ENCODE peak calls at places on chromosomes 11 and 22, in six cellular contexts. One of them, this sample, is unnamed.

GRCh38 chr11:70244698-70245097 is 25.8 kb upstream of the PPFIA1 start:
- DNase-seq in stomach: no peak
- DNase-seq in fibroblast of lung: peak; percentile 68
- DNase-seq in IMR-90: peak; percentile 98
- DNase-seq in HCT116: no peak
- DNase-seq in body of pancreas: peak; percentile 8
- DNase-seq in this sample: no peak

GRCh38 chr22:30250713-30251267 is 4.2 kb upstream of the LIF start:
- DNase-seq in stomach: peak; percentile 38
- DNase-seq in fibroblast of lung: no peak
- DNase-seq in IMR-90: peak; percentile 86
- DNase-seq in HCT116: no peak
- DNase-seq in body of pancreas: peak; percentile 67
- DNase-seq in this sample: no peak

GRCh38 chr22:46292727-46293126 is 3.9 kb upstream of the GTSE1 start:
- DNase-seq in stomach: no peak
- DNase-seq in fibroblast of lung: no peak
- DNase-seq in IMR-90: no peak
- DNase-seq in HCT116: no peak
- DNase-seq in body of pancreas: peak; percentile 18
- DNase-seq in this sample: no peak

GRCh38 chr11:10398525-10398924 is 56.5 kb upstream of the AMPD3 start:
- DNase-seq in stomach: no peak
- DNase-seq in fibroblast of lung: no peak
- DNase-seq in IMR-90: no peak
- DNase-seq in HCT116: no peak
- DNase-seq in body of pancreas: peak; percentile 53
- DNase-seq in this sample: no peak

GRCh38 chr11:107706531-107706930 is 5.3 kb downstream of the SLN start:
- DNase-seq in stomach: no peak
- DNase-seq in fibroblast of lung: no peak
- DNase-seq in IMR-90: no peak
- DNase-seq in HCT116: no peak
- DNase-seq in body of pancreas: no peak
- DNase-seq in this sample: no peak

GRCh38 chr11:102703826-102704493 is 1.6 kb downstream of the MMP27 start:
- DNase-seq in stomach: no peak
- DNase-seq in fibroblast of lung: no peak
- DNase-seq in IMR-90: no peak
- DNase-seq in HCT116: no peak
- DNase-seq in body of pancreas: no peak
- DNase-seq in this sample: no peak

GRCh38 chr11:6625832-6626420 is 6.7 kb upstream of the TPP1 start:
- DNase-seq in stomach: no peak
- DNase-seq in fibroblast of lung: no peak
- DNase-seq in IMR-90: no peak
- DNase-seq in HCT116: no peak
- DNase-seq in body of pancreas: no peak
- DNase-seq in this sample: no peak

GRCh38 chr11:115576606-115577005 is 72.4 kb upstream of the CADM1 start:
- DNase-seq in stomach: no peak
- DNase-seq in fibroblast of lung: no peak
- DNase-seq in IMR-90: no peak
- DNase-seq in HCT116: no peak
- DNase-seq in body of pancreas: no peak
- DNase-seq in this sample: no peak

GRCh38 chr11:67353317-67354313 is at the start of gene POLD4:
- DNase-seq in stomach: peak; percentile 99
- DNase-seq in fibroblast of lung: peak; percentile 93
- DNase-seq in IMR-90: peak; percentile 92
- DNase-seq in HCT116: no peak
- DNase-seq in body of pancreas: peak; percentile 99
- DNase-seq in this sample: peak; percentile 100

GRCh38 chr11:88179141-88179540 is 3.9 kb upstream of the RAB38 start:
- DNase-seq in stomach: no peak
- DNase-seq in fibroblast of lung: no peak
- DNase-seq in IMR-90: peak; percentile 61
- DNase-seq in HCT116: no peak
- DNase-seq in body of pancreas: no peak
- DNase-seq in this sample: no peak

GRCh38 chr11:10355257-10355661 is 50.4 kb downstream of the ADM start:
- DNase-seq in stomach: no peak
- DNase-seq in fibroblast of lung: peak; percentile 63
- DNase-seq in IMR-90: no peak
- DNase-seq in HCT116: no peak
- DNase-seq in body of pancreas: no peak
- DNase-seq in this sample: no peak

GRCh38 chr11:443542-444199 is 1.9 kb upstream of the ANO9 start:
- DNase-seq in stomach: no peak
- DNase-seq in fibroblast of lung: peak; percentile 30
- DNase-seq in IMR-90: peak; percentile 12
- DNase-seq in HCT116: no peak
- DNase-seq in body of pancreas: no peak
- DNase-seq in this sample: no peak

GRCh38 chr11:123405123-123405592 is 24.9 kb upstream of the GRAMD1B start:
- DNase-seq in stomach: no peak
- DNase-seq in fibroblast of lung: peak; percentile 8
- DNase-seq in IMR-90: no peak
- DNase-seq in HCT116: no peak
- DNase-seq in body of pancreas: no peak
- DNase-seq in this sample: no peak

GRCh38 chr11:107927559-107927958 is 689 bp upstream of the RAB39A start:
- DNase-seq in stomach: no peak
- DNase-seq in fibroblast of lung: no peak
- DNase-seq in IMR-90: no peak
- DNase-seq in HCT116: no peak
- DNase-seq in body of pancreas: no peak
- DNase-seq in this sample: no peak

GRCh38 chr22:39120983-39121382 is 23.9 kb downstream of the APOBEC3H start:
- DNase-seq in stomach: no peak
- DNase-seq in fibroblast of lung: no peak
- DNase-seq in IMR-90: no peak
- DNase-seq in HCT116: no peak
- DNase-seq in body of pancreas: no peak
- DNase-seq in this sample: no peak

GRCh38 chr11:124778281-124778680 is 16.2 kb upstream of the ESAM start:
- DNase-seq in stomach: no peak
- DNase-seq in fibroblast of lung: no peak
- DNase-seq in IMR-90: no peak
- DNase-seq in HCT116: peak; percentile 8
- DNase-seq in body of pancreas: no peak
- DNase-seq in this sample: no peak

GRCh38 chr11:117188620-117189081 is 10.1 kb downstream of the SIDT2 start:
- DNase-seq in stomach: peak; percentile 20
- DNase-seq in fibroblast of lung: no peak
- DNase-seq in IMR-90: no peak
- DNase-seq in HCT116: no peak
- DNase-seq in body of pancreas: peak; percentile 11
- DNase-seq in this sample: peak; percentile 37

GRCh38 chr11:83554896-83555295 is 268.7 kb upstream of the CCDC90B start:
- DNase-seq in stomach: no peak
- DNase-seq in fibroblast of lung: no peak
- DNase-seq in IMR-90: no peak
- DNase-seq in HCT116: no peak
- DNase-seq in body of pancreas: no peak
- DNase-seq in this sample: no peak

GRCh38 chr11:43523632-43524031 is 156.9 kb upstream of the HSD17B12 start:
- DNase-seq in stomach: no peak
- DNase-seq in fibroblast of lung: no peak
- DNase-seq in IMR-90: no peak
- DNase-seq in HCT116: no peak
- DNase-seq in body of pancreas: no peak
- DNase-seq in this sample: no peak

GRCh38 chr11:47467372-47467771 is 18.4 kb upstream of the RAPSN start:
- DNase-seq in stomach: peak; percentile 54
- DNase-seq in fibroblast of lung: no peak
- DNase-seq in IMR-90: no peak
- DNase-seq in HCT116: no peak
- DNase-seq in body of pancreas: peak; percentile 50
- DNase-seq in this sample: no peak

GRCh38 chr11:8384199-8384821 is 120.6 kb upstream of the LMO1 start:
- DNase-seq in stomach: peak; percentile 61
- DNase-seq in fibroblast of lung: peak; percentile 42
- DNase-seq in IMR-90: no peak
- DNase-seq in HCT116: no peak
- DNase-seq in body of pancreas: peak; percentile 57
- DNase-seq in this sample: peak; percentile 25

GRCh38 chr11:125341676-125342075 is 154.4 kb downstream of the FEZ1 start:
- DNase-seq in stomach: no peak
- DNase-seq in fibroblast of lung: no peak
- DNase-seq in IMR-90: no peak
- DNase-seq in HCT116: no peak
- DNase-seq in body of pancreas: no peak
- DNase-seq in this sample: peak; percentile 30

GRCh38 chr11:107011977-107012376 is 6.3 kb downstream of the GUCY1A2 start:
- DNase-seq in stomach: no peak
- DNase-seq in fibroblast of lung: peak; percentile 54
- DNase-seq in IMR-90: no peak
- DNase-seq in HCT116: no peak
- DNase-seq in body of pancreas: no peak
- DNase-seq in this sample: no peak

GRCh38 chr11:14977481-14977880 is 5.3 kb upstream of the CALCA start:
- DNase-seq in stomach: no peak
- DNase-seq in fibroblast of lung: no peak
- DNase-seq in IMR-90: no peak
- DNase-seq in HCT116: no peak
- DNase-seq in body of pancreas: no peak
- DNase-seq in this sample: no peak

GRCh38 chr22:24506802-24507438 is 11.8 kb downstream of the UPB1 start:
- DNase-seq in stomach: no peak
- DNase-seq in fibroblast of lung: peak; percentile 20
- DNase-seq in IMR-90: peak; percentile 45
- DNase-seq in HCT116: no peak
- DNase-seq in body of pancreas: no peak
- DNase-seq in this sample: no peak

GRCh38 chr11:88399171-88399570 is 61.6 kb upstream of the CTSC start:
- DNase-seq in stomach: no peak
- DNase-seq in fibroblast of lung: no peak
- DNase-seq in IMR-90: no peak
- DNase-seq in HCT116: no peak
- DNase-seq in body of pancreas: no peak
- DNase-seq in this sample: no peak

GRCh38 chr11:64531906-64532312 is 59.1 kb upstream of the SLC22A12 start:
- DNase-seq in stomach: no peak
- DNase-seq in fibroblast of lung: no peak
- DNase-seq in IMR-90: no peak
- DNase-seq in HCT116: no peak
- DNase-seq in body of pancreas: no peak
- DNase-seq in this sample: peak; percentile 32

DNA sequence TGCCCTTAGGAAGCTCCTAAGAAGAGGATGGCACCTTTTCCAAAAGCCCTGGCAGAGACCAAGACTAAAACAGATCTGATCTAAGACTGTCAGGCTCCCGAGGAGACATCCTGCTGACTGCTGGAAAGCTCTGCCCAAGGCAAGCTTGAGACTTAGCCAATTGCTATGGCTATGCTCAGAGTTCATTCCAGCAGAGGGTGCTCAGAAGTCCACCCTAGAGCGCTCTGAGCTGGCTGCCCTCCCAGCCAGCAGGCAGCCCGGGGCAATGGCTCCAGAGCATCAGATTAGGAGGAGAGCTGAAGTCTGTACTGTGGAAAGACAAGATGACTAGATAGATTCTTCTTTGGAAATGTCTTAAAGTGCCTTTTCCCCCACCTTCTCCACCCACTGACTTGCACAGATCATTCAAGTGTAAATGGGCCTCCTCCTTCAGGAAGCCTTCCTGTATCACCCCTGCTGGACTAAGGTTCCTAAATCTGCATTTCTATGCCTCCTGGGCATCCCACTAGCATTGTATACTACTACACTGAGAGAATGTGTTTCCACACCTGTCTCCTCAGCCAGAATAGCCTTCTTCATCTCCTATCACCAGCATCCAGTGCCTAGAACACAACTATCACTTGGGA is 23.4 kb downstream of the LRRC55 start:
- DNase-seq in stomach: no peak
- DNase-seq in fibroblast of lung: peak; percentile 43
- DNase-seq in IMR-90: peak; percentile 62
- DNase-seq in HCT116: no peak
- DNase-seq in body of pancreas: no peak
- DNase-seq in this sample: peak; percentile 3
- TF ChIP-seq CTCF in stomach: no peak
- TF ChIP-seq CTCF in fibroblast of lung: no peak
- TF ChIP-seq CTCF in IMR-90: peak; percentile 38
- TF ChIP-seq CTCF in HCT116: no peak
- TF ChIP-seq CTCF in body of pancreas: no peak
- TF ChIP-seq CTCF in this sample: no peak

GRCh38 chr22:23237201-23237798 is 57.0 kb downstream of the BCR start:
- DNase-seq in stomach: peak; percentile 44
- DNase-seq in fibroblast of lung: peak; percentile 67
- DNase-seq in IMR-90: peak; percentile 66
- DNase-seq in HCT116: no peak
- DNase-seq in body of pancreas: peak; percentile 66
- DNase-seq in this sample: no peak
- H3K4me1 ChIP-seq in stomach: peaks cover 52% of the 10 kb centered on the region
- H3K4me1 ChIP-seq in fibroblast of lung: peaks cover 18% of the 10 kb centered on the region
- H3K4me1 ChIP-seq in IMR-90: peaks cover 16% of the 10 kb centered on the region
- H3K4me1 ChIP-seq in HCT116: no peaks in the 10 kb centered on the region
- H3K4me1 ChIP-seq in body of pancreas: peaks cover 27% of the 10 kb centered on the region
- H3K4me1 ChIP-seq in this sample: peaks cover 19% of the 10 kb centered on the region

DNA sequence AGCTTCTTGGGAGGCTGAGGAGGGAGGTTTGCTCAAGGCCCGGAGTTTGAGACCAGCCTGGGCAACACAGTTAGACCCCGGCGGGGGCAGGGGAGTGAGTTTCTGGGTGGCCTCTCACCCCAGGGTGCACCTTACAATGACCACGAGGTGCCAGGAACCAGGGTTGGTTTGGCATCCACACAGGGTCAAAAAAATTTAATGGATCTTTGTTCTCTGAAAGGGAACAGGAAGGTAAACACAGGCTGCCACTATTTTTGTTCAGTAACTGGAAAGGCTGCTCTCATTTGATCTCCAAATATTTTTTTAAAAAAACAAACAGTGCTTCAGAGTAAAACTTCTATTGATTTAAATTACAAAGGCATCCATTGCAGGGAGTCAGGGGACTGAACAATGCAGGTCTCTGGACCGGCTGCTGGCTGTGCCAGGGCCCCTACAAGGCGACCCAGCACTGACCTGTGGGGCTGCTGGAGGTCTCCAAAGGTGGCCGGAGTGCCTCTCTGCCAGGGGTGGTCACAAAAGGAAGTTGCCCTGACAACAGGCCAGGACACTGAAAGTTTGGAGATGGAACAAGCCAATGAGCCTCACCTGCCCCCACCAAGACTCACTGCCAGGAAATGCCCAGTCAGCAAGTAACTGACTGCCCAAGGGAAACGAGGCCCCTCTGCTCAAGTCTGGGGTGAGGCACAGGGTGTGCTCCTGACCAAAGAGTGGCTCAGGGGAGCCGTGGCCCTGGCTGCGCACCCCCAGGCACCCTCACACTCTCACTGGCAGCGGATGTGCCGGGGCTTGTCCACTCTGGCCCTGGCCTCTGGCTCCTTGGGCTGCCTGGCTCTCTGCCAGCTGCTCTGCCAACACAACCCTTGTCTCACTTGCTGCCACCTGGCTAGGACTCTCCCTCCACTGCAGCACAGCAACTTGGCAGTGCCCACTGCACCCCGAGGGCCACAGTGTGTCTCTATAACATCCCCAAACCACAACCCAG is 51.8 kb downstream of the ARFGAP3 start:
- DNase-seq in stomach: peak; percentile 89
- DNase-seq in fibroblast of lung: no peak
- DNase-seq in IMR-90: no peak
- DNase-seq in HCT116: no peak
- DNase-seq in body of pancreas: peak; percentile 67
- DNase-seq in this sample: no peak
- H3K9me3 ChIP-seq in stomach: no peaks in the 10 kb centered on the region
- H3K9me3 ChIP-seq in fibroblast of lung: no peaks in the 10 kb centered on the region
- H3K9me3 ChIP-seq in IMR-90: no peaks in the 10 kb centered on the region
- H3K9me3 ChIP-seq in HCT116: no peaks in the 10 kb centered on the region
- H3K9me3 ChIP-seq in body of pancreas: no peaks in the 10 kb centered on the region
- H3K9me3 ChIP-seq in this sample: no peaks in the 10 kb centered on the region

GRCh38 chr22:35037089-35037488 is 28.9 kb upstream of the ISX start:
- DNase-seq in stomach: no peak
- DNase-seq in fibroblast of lung: no peak
- DNase-seq in IMR-90: no peak
- DNase-seq in HCT116: no peak
- DNase-seq in body of pancreas: no peak
- DNase-seq in this sample: no peak
- TF ChIP-seq CTCF in stomach: no peak
- TF ChIP-seq CTCF in fibroblast of lung: no peak
- TF ChIP-seq CTCF in IMR-90: no peak
- TF ChIP-seq CTCF in HCT116: peak; percentile 57
- TF ChIP-seq CTCF in body of pancreas: no peak
- TF ChIP-seq CTCF in this sample: no peak

This sample was measured in Caco-2.